ENCODE peak calls at places on chromosomes 7 and 10, in eight cellular contexts. One of them, this sample, is unnamed. For H3K27me3, the result is how much of the 10 kb centered on the place peaks cover.

GRCh38 chr10:48472670-48473069 is 132.2 kb downstream of the ARHGAP22 start:
- DNase-seq in CD8-positive, alpha-beta T cell: no peak
- DNase-seq in HCT116: no peak
- DNase-seq in PC-3: no peak
- DNase-seq in fibroblast of lung: no peak
- DNase-seq in sigmoid colon: no peak
- DNase-seq in CD4-positive, CD25-positive, alpha-beta regulatory T cell: no peak
- DNase-seq in psoas muscle: no peak
- DNase-seq in this sample: no peak

GRCh38 chr7:542935-543789 is 23.5 kb upstream of the PDGFA start:
- DNase-seq in HCT116: no peak
- DNase-seq in CD4-positive, CD25-positive, alpha-beta regulatory T cell: no peak
- DNase-seq in CD8-positive, alpha-beta T cell: no peak
- DNase-seq in sigmoid colon: no peak
- DNase-seq in PC-3: peak
- DNase-seq in psoas muscle: peak
- DNase-seq in fibroblast of lung: peak
- DNase-seq in this sample: no peak

GRCh38 chr10:43200538-43201390 is 62.5 kb downstream of the CSGALNACT2 start:
- DNase-seq in HCT116: no peak
- DNase-seq in fibroblast of lung: no peak
- DNase-seq in CD4-positive, CD25-positive, alpha-beta regulatory T cell: no peak
- DNase-seq in sigmoid colon: peak
- DNase-seq in CD8-positive, alpha-beta T cell: no peak
- DNase-seq in PC-3: no peak
- DNase-seq in psoas muscle: no peak
- DNase-seq in this sample: no peak

GRCh38 chr7:55521543-55522267 is 50.6 kb downstream of the VOPP1 start:
- DNase-seq in fibroblast of lung: no peak
- DNase-seq in HCT116: no peak
- DNase-seq in sigmoid colon: no peak
- DNase-seq in PC-3: no peak
- DNase-seq in psoas muscle: no peak
- DNase-seq in CD8-positive, alpha-beta T cell: no peak
- DNase-seq in CD4-positive, CD25-positive, alpha-beta regulatory T cell: no peak
- DNase-seq in this sample: no peak

GRCh38 chr10:1952126-1953095 is 215.1 kb upstream of the ADARB2 start:
- DNase-seq in HCT116: no peak
- DNase-seq in fibroblast of lung: no peak
- DNase-seq in PC-3: no peak
- DNase-seq in sigmoid colon: no peak
- DNase-seq in CD8-positive, alpha-beta T cell: no peak
- DNase-seq in CD4-positive, CD25-positive, alpha-beta regulatory T cell: no peak
- DNase-seq in psoas muscle: no peak
- DNase-seq in this sample: no peak

GRCh38 chr7:107078517-107078966 is 34.0 kb downstream of the PRKAR2B start:
- DNase-seq in PC-3: peak
- DNase-seq in sigmoid colon: no peak
- DNase-seq in CD4-positive, CD25-positive, alpha-beta regulatory T cell: no peak
- DNase-seq in psoas muscle: no peak
- DNase-seq in CD8-positive, alpha-beta T cell: no peak
- DNase-seq in fibroblast of lung: peak
- DNase-seq in HCT116: peak
- DNase-seq in this sample: no peak

GRCh38 chr7:71793251-71793650 is 618.9 kb downstream of the CALN1 start:
- DNase-seq in CD8-positive, alpha-beta T cell: no peak
- DNase-seq in PC-3: no peak
- DNase-seq in sigmoid colon: no peak
- DNase-seq in CD4-positive, CD25-positive, alpha-beta regulatory T cell: no peak
- DNase-seq in psoas muscle: no peak
- DNase-seq in HCT116: no peak
- DNase-seq in fibroblast of lung: no peak
- DNase-seq in this sample: no peak

GRCh38 chr7:39566056-39566921 is at the start of gene YAE1:
- DNase-seq in PC-3: peak
- DNase-seq in CD8-positive, alpha-beta T cell: peak
- DNase-seq in CD4-positive, CD25-positive, alpha-beta regulatory T cell: peak
- DNase-seq in fibroblast of lung: peak
- DNase-seq in sigmoid colon: peak
- DNase-seq in psoas muscle: peak
- DNase-seq in HCT116: peak
- DNase-seq in this sample: peak

GRCh38 chr10:132066812-132067211 is 1.1 kb downstream of the JAKMIP3 start:
- DNase-seq in CD8-positive, alpha-beta T cell: no peak
- DNase-seq in CD4-positive, CD25-positive, alpha-beta regulatory T cell: no peak
- DNase-seq in psoas muscle: no peak
- DNase-seq in PC-3: no peak
- DNase-seq in fibroblast of lung: no peak
- DNase-seq in HCT116: no peak
- DNase-seq in sigmoid colon: no peak
- DNase-seq in this sample: no peak

GRCh38 chr7:66296001-66296521 is 90.9 kb downstream of the TPST1 start:
- DNase-seq in PC-3: no peak
- DNase-seq in CD8-positive, alpha-beta T cell: no peak
- DNase-seq in CD4-positive, CD25-positive, alpha-beta regulatory T cell: no peak
- DNase-seq in fibroblast of lung: peak
- DNase-seq in psoas muscle: no peak
- DNase-seq in sigmoid colon: no peak
- DNase-seq in HCT116: no peak
- DNase-seq in this sample: no peak

GRCh38 chr7:47285860-47286491 is 295.9 kb downstream of the TNS3 start:
- DNase-seq in sigmoid colon: peak
- DNase-seq in CD8-positive, alpha-beta T cell: no peak
- DNase-seq in PC-3: no peak
- DNase-seq in fibroblast of lung: no peak
- DNase-seq in HCT116: no peak
- DNase-seq in psoas muscle: no peak
- DNase-seq in CD4-positive, CD25-positive, alpha-beta regulatory T cell: no peak
- DNase-seq in this sample: no peak

GRCh38 chr7:116464375-116464774 is 35.2 kb upstream of the CAV2 start:
- DNase-seq in CD8-positive, alpha-beta T cell: no peak
- DNase-seq in psoas muscle: no peak
- DNase-seq in HCT116: no peak
- DNase-seq in fibroblast of lung: peak
- DNase-seq in CD4-positive, CD25-positive, alpha-beta regulatory T cell: no peak
- DNase-seq in sigmoid colon: no peak
- DNase-seq in PC-3: peak
- DNase-seq in this sample: no peak

GRCh38 chr10:62018141-62018911 is 116.8 kb downstream of the ARID5B start:
- DNase-seq in PC-3: no peak
- DNase-seq in sigmoid colon: no peak
- DNase-seq in psoas muscle: no peak
- DNase-seq in CD4-positive, CD25-positive, alpha-beta regulatory T cell: no peak
- DNase-seq in HCT116: no peak
- DNase-seq in CD8-positive, alpha-beta T cell: no peak
- DNase-seq in fibroblast of lung: no peak
- DNase-seq in this sample: no peak

GRCh38 chr10:62019013-62019684 is 117.7 kb downstream of the ARID5B start:
- DNase-seq in CD8-positive, alpha-beta T cell: no peak
- DNase-seq in HCT116: no peak
- DNase-seq in psoas muscle: no peak
- DNase-seq in sigmoid colon: no peak
- DNase-seq in CD4-positive, CD25-positive, alpha-beta regulatory T cell: no peak
- DNase-seq in PC-3: no peak
- DNase-seq in fibroblast of lung: no peak
- DNase-seq in this sample: no peak

GRCh38 chr10:62020362-62020730 is 118.8 kb downstream of the ARID5B start:
- DNase-seq in HCT116: no peak
- DNase-seq in CD8-positive, alpha-beta T cell: no peak
- DNase-seq in psoas muscle: no peak
- DNase-seq in PC-3: no peak
- DNase-seq in fibroblast of lung: no peak
- DNase-seq in CD4-positive, CD25-positive, alpha-beta regulatory T cell: no peak
- DNase-seq in sigmoid colon: no peak
- DNase-seq in this sample: no peak

GRCh38 chr10:62021116-62021515 is 119.6 kb downstream of the ARID5B start:
- DNase-seq in fibroblast of lung: no peak
- DNase-seq in CD8-positive, alpha-beta T cell: no peak
- DNase-seq in psoas muscle: no peak
- DNase-seq in PC-3: no peak
- DNase-seq in CD4-positive, CD25-positive, alpha-beta regulatory T cell: no peak
- DNase-seq in HCT116: no peak
- DNase-seq in sigmoid colon: no peak
- DNase-seq in this sample: no peak

DNA sequence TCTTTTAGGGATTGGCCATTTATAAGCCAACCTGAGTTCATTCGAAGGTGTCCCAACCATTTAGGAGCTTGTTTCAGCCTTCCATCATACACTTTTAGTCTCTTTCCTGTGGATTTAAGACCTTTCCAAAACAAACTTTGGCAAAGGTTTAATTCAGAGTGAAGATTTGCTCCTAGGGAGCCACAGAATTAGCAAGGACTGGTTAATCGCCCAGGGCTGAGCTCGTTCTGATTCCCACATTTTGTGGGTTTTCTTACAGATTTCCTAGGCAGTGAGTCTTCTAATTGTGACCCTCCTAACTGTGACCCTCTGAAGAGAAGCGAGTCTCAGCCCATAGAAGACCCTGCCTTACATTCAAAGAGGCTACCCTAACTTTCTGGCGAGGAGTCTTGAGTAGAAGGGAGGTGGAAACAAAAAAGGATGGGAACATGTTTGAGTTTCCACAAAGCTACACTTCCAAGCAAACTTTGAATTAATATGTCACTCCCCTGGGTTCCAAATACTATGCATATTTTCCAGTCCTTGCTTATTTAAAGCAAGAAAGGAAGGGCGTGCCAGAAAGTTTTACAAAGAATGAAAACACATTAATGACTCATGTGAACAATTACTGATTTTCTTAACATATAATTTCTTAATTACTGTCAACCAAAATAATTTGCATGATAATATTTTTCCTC is 118.3 kb downstream of the ARID5B start:
- DNase-seq in fibroblast of lung: no peak
- DNase-seq in HCT116: no peak
- DNase-seq in sigmoid colon: no peak
- DNase-seq in CD4-positive, CD25-positive, alpha-beta regulatory T cell: no peak
- DNase-seq in psoas muscle: no peak
- DNase-seq in PC-3: no peak
- DNase-seq in CD8-positive, alpha-beta T cell: no peak
- DNase-seq in this sample: no peak
- H3K4me3 ChIP-seq in fibroblast of lung: no peak
- H3K4me3 ChIP-seq in HCT116: no peak
- H3K4me3 ChIP-seq in sigmoid colon: no peak
- H3K4me3 ChIP-seq in CD4-positive, CD25-positive, alpha-beta regulatory T cell: peak
- H3K4me3 ChIP-seq in psoas muscle: no peak
- H3K4me3 ChIP-seq in PC-3: no peak
- H3K4me3 ChIP-seq in CD8-positive, alpha-beta T cell: no peak
- H3K4me3 ChIP-seq in this sample: no peak

GRCh38 chr7:2595258-2595860 is 36.4 kb upstream of the TTYH3 start:
- DNase-seq in sigmoid colon: no peak
- DNase-seq in HCT116: no peak
- DNase-seq in fibroblast of lung: no peak
- DNase-seq in psoas muscle: no peak
- DNase-seq in CD4-positive, CD25-positive, alpha-beta regulatory T cell: no peak
- DNase-seq in CD8-positive, alpha-beta T cell: no peak
- DNase-seq in PC-3: no peak
- DNase-seq in this sample: no peak
- H3K27ac ChIP-seq in sigmoid colon: no peak
- H3K27ac ChIP-seq in HCT116: no peak
- H3K27ac ChIP-seq in fibroblast of lung: no peak
- H3K27ac ChIP-seq in psoas muscle: no peak
- H3K27ac ChIP-seq in CD4-positive, CD25-positive, alpha-beta regulatory T cell: no peak
- H3K27ac ChIP-seq in CD8-positive, alpha-beta T cell: no peak
- H3K27ac ChIP-seq in PC-3: no peak
- H3K27ac ChIP-seq in this sample: no peak

GRCh38 chr10:99233680-99234018 is 2.0 kb downstream of the HPSE2 start:
- DNase-seq in PC-3: no peak
- DNase-seq in sigmoid colon: no peak
- DNase-seq in CD4-positive, CD25-positive, alpha-beta regulatory T cell: no peak
- DNase-seq in HCT116: no peak
- DNase-seq in psoas muscle: no peak
- DNase-seq in CD8-positive, alpha-beta T cell: no peak
- DNase-seq in fibroblast of lung: no peak
- DNase-seq in this sample: no peak

GRCh38 chr10:99234739-99235468 is 748 bp downstream of the HPSE2 start:
- DNase-seq in CD4-positive, CD25-positive, alpha-beta regulatory T cell: no peak
- DNase-seq in HCT116: no peak
- DNase-seq in fibroblast of lung: peak
- DNase-seq in CD8-positive, alpha-beta T cell: no peak
- DNase-seq in sigmoid colon: no peak
- DNase-seq in psoas muscle: no peak
- DNase-seq in PC-3: no peak
- DNase-seq in this sample: no peak

GRCh38 chr10:99233000-99233679 is 2.5 kb downstream of the HPSE2 start:
- DNase-seq in HCT116: no peak
- DNase-seq in CD8-positive, alpha-beta T cell: no peak
- DNase-seq in psoas muscle: no peak
- DNase-seq in PC-3: no peak
- DNase-seq in CD4-positive, CD25-positive, alpha-beta regulatory T cell: no peak
- DNase-seq in sigmoid colon: no peak
- DNase-seq in fibroblast of lung: no peak
- DNase-seq in this sample: no peak

GRCh38 chr10:99235469-99235871 is at the start of gene HPSE2:
- DNase-seq in psoas muscle: no peak
- DNase-seq in sigmoid colon: no peak
- DNase-seq in CD4-positive, CD25-positive, alpha-beta regulatory T cell: no peak
- DNase-seq in CD8-positive, alpha-beta T cell: no peak
- DNase-seq in PC-3: no peak
- DNase-seq in HCT116: no peak
- DNase-seq in fibroblast of lung: no peak
- DNase-seq in this sample: no peak

GRCh38 chr10:99234067-99234738 is 1.4 kb downstream of the HPSE2 start:
- DNase-seq in fibroblast of lung: peak
- DNase-seq in PC-3: no peak
- DNase-seq in sigmoid colon: peak
- DNase-seq in psoas muscle: peak
- DNase-seq in CD8-positive, alpha-beta T cell: peak
- DNase-seq in HCT116: no peak
- DNase-seq in CD4-positive, CD25-positive, alpha-beta regulatory T cell: no peak
- DNase-seq in this sample: peak
- H3K27me3 ChIP-seq in fibroblast of lung: under half
- H3K27me3 ChIP-seq in PC-3: half or more
- H3K27me3 ChIP-seq in sigmoid colon: half or more
- H3K27me3 ChIP-seq in psoas muscle: under half
- H3K27me3 ChIP-seq in CD8-positive, alpha-beta T cell: under half
- H3K27me3 ChIP-seq in HCT116: half or more
- H3K27me3 ChIP-seq in CD4-positive, CD25-positive, alpha-beta regulatory T cell: half or more
- H3K27me3 ChIP-seq in this sample: under half

GRCh38 chr10:21907436-21907835 is 96.1 kb downstream of the DNAJC1 start:
- DNase-seq in HCT116: no peak
- DNase-seq in CD4-positive, CD25-positive, alpha-beta regulatory T cell: no peak
- DNase-seq in fibroblast of lung: no peak
- DNase-seq in PC-3: no peak
- DNase-seq in CD8-positive, alpha-beta T cell: no peak
- DNase-seq in sigmoid colon: no peak
- DNase-seq in psoas muscle: no peak
- DNase-seq in this sample: no peak

GRCh38 chr10:21910798-21911197 is 92.7 kb downstream of the DNAJC1 start:
- DNase-seq in sigmoid colon: no peak
- DNase-seq in HCT116: no peak
- DNase-seq in fibroblast of lung: no peak
- DNase-seq in psoas muscle: no peak
- DNase-seq in PC-3: no peak
- DNase-seq in CD8-positive, alpha-beta T cell: no peak
- DNase-seq in CD4-positive, CD25-positive, alpha-beta regulatory T cell: no peak
- DNase-seq in this sample: no peak

DNA sequence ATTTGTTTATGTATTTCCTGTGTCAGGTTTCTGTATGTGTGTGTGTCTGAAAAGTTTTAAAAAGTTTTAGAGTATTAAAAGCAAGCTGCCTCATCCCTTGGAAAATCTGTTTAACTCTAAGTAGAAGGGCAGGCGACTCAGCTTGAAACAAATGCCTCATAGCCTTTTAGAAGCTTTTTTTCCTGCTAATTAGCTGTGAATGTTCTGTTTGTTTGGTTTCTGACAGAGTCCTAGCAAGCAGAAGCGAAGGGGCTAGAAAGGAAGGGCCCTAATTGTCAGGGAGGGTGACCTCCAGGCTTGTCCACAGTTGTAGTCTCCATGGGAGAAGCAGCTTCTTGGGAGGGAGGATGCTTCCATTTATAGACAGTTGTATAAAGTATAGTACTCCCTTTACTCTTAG is 90.9 kb downstream of the DNAJC1 start:
- DNase-seq in fibroblast of lung: no peak
- DNase-seq in psoas muscle: no peak
- DNase-seq in PC-3: no peak
- DNase-seq in CD4-positive, CD25-positive, alpha-beta regulatory T cell: no peak
- DNase-seq in CD8-positive, alpha-beta T cell: no peak
- DNase-seq in sigmoid colon: no peak
- DNase-seq in HCT116: no peak
- DNase-seq in this sample: no peak
- H3K4me3 ChIP-seq in fibroblast of lung: no peak
- H3K4me3 ChIP-seq in psoas muscle: no peak
- H3K4me3 ChIP-seq in PC-3: no peak
- H3K4me3 ChIP-seq in CD4-positive, CD25-positive, alpha-beta regulatory T cell: no peak
- H3K4me3 ChIP-seq in CD8-positive, alpha-beta T cell: no peak
- H3K4me3 ChIP-seq in sigmoid colon: no peak
- H3K4me3 ChIP-seq in HCT116: no peak
- H3K4me3 ChIP-seq in this sample: no peak